ENCODE peak calls at places on chromosome 1, in eight cellular contexts. One of them, this sample, is unnamed.
A peak's percentile ranks its signal among the peaks of the same experiment; 100 is the strongest.

GRCh38 chr1:172485626-172486025 is 41.8 kb upstream of the PIGC start:
- DNase-seq in pulmonary artery endothelial cell: no peak
- DNase-seq in stimulated activated CD4-positive, alpha-beta T cell treated with anti-CD3 and anti-CD28 coated beads, Interleukin-2, amount 100 ng/mL, for 24 hours: no peak
- DNase-seq in GM04504: no peak
- DNase-seq in T-cell: no peak
- DNase-seq in activated CD4-positive, alpha-beta memory T cell treated with anti-CD3 and anti-CD28 coated beads, Interleukin-2, amount 10 ng/mL, durations not matched to agents 7 days and 5 days: no peak
- DNase-seq in GM20000: no peak
- DNase-seq in kidney epithelial cell: no peak
- DNase-seq in this sample: no peak

GRCh38 chr1:172637522-172637921 is 21.4 kb upstream of the FASLG start:
- DNase-seq in activated CD4-positive, alpha-beta memory T cell treated with anti-CD3 and anti-CD28 coated beads, Interleukin-2, amount 10 ng/mL, durations not matched to agents 7 days and 5 days: no peak
- DNase-seq in stimulated activated CD4-positive, alpha-beta T cell treated with anti-CD3 and anti-CD28 coated beads, Interleukin-2, amount 100 ng/mL, for 24 hours: no peak
- DNase-seq in GM20000: no peak
- DNase-seq in T-cell: no peak
- DNase-seq in kidney epithelial cell: peak; percentile 84
- DNase-seq in GM04504: no peak
- DNase-seq in pulmonary artery endothelial cell: no peak
- DNase-seq in this sample: no peak

GRCh38 chr1:151978910-151979309 is 14.7 kb downstream of the S100A10 start:
- DNase-seq in activated CD4-positive, alpha-beta memory T cell treated with anti-CD3 and anti-CD28 coated beads, Interleukin-2, amount 10 ng/mL, durations not matched to agents 7 days and 5 days: no peak
- DNase-seq in T-cell: no peak
- DNase-seq in GM04504: no peak
- DNase-seq in GM20000: no peak
- DNase-seq in pulmonary artery endothelial cell: no peak
- DNase-seq in kidney epithelial cell: no peak
- DNase-seq in stimulated activated CD4-positive, alpha-beta T cell treated with anti-CD3 and anti-CD28 coated beads, Interleukin-2, amount 100 ng/mL, for 24 hours: no peak
- DNase-seq in this sample: no peak

GRCh38 chr1:231626951-231627614 is 493 bp downstream of the DISC1 start:
- DNase-seq in T-cell: peak; percentile 42
- DNase-seq in activated CD4-positive, alpha-beta memory T cell treated with anti-CD3 and anti-CD28 coated beads, Interleukin-2, amount 10 ng/mL, durations not matched to agents 7 days and 5 days: peak; percentile 54
- DNase-seq in GM20000: peak; percentile 66
- DNase-seq in GM04504: no peak
- DNase-seq in kidney epithelial cell: no peak
- DNase-seq in pulmonary artery endothelial cell: peak; percentile 24
- DNase-seq in stimulated activated CD4-positive, alpha-beta T cell treated with anti-CD3 and anti-CD28 coated beads, Interleukin-2, amount 100 ng/mL, for 24 hours: peak; percentile 57
- DNase-seq in this sample: peak; percentile 91

GRCh38 chr1:53366901-53367502 is 39.1 kb upstream of the LRP8 start:
- DNase-seq in stimulated activated CD4-positive, alpha-beta T cell treated with anti-CD3 and anti-CD28 coated beads, Interleukin-2, amount 100 ng/mL, for 24 hours: no peak
- DNase-seq in T-cell: no peak
- DNase-seq in GM04504: no peak
- DNase-seq in pulmonary artery endothelial cell: no peak
- DNase-seq in kidney epithelial cell: no peak
- DNase-seq in GM20000: no peak
- DNase-seq in activated CD4-positive, alpha-beta memory T cell treated with anti-CD3 and anti-CD28 coated beads, Interleukin-2, amount 10 ng/mL, durations not matched to agents 7 days and 5 days: no peak
- DNase-seq in this sample: peak; percentile 28

GRCh38 chr1:23843644-23844043 is 18.4 kb upstream of the HMGCL start:
- DNase-seq in pulmonary artery endothelial cell: no peak
- DNase-seq in stimulated activated CD4-positive, alpha-beta T cell treated with anti-CD3 and anti-CD28 coated beads, Interleukin-2, amount 100 ng/mL, for 24 hours: no peak
- DNase-seq in activated CD4-positive, alpha-beta memory T cell treated with anti-CD3 and anti-CD28 coated beads, Interleukin-2, amount 10 ng/mL, durations not matched to agents 7 days and 5 days: no peak
- DNase-seq in GM04504: no peak
- DNase-seq in T-cell: no peak
- DNase-seq in kidney epithelial cell: no peak
- DNase-seq in GM20000: no peak
- DNase-seq in this sample: no peak

GRCh38 chr1:24069817-24070216 is 42.1 kb downstream of the MYOM3 start:
- DNase-seq in kidney epithelial cell: no peak
- DNase-seq in activated CD4-positive, alpha-beta memory T cell treated with anti-CD3 and anti-CD28 coated beads, Interleukin-2, amount 10 ng/mL, durations not matched to agents 7 days and 5 days: no peak
- DNase-seq in stimulated activated CD4-positive, alpha-beta T cell treated with anti-CD3 and anti-CD28 coated beads, Interleukin-2, amount 100 ng/mL, for 24 hours: no peak
- DNase-seq in pulmonary artery endothelial cell: no peak
- DNase-seq in GM20000: no peak
- DNase-seq in T-cell: no peak
- DNase-seq in GM04504: no peak
- DNase-seq in this sample: no peak

GRCh38 chr1:168371477-168371876 is 90.8 kb downstream of the TBX19 start:
- DNase-seq in stimulated activated CD4-positive, alpha-beta T cell treated with anti-CD3 and anti-CD28 coated beads, Interleukin-2, amount 100 ng/mL, for 24 hours: no peak
- DNase-seq in T-cell: no peak
- DNase-seq in pulmonary artery endothelial cell: no peak
- DNase-seq in activated CD4-positive, alpha-beta memory T cell treated with anti-CD3 and anti-CD28 coated beads, Interleukin-2, amount 10 ng/mL, durations not matched to agents 7 days and 5 days: no peak
- DNase-seq in GM04504: no peak
- DNase-seq in kidney epithelial cell: no peak
- DNase-seq in GM20000: no peak
- DNase-seq in this sample: no peak

GRCh38 chr1:17437260-17438175 is 2.0 kb downstream of the RCC2 start:
- DNase-seq in kidney epithelial cell: no peak
- DNase-seq in GM04504: no peak
- DNase-seq in stimulated activated CD4-positive, alpha-beta T cell treated with anti-CD3 and anti-CD28 coated beads, Interleukin-2, amount 100 ng/mL, for 24 hours: peak; percentile 70
- DNase-seq in activated CD4-positive, alpha-beta memory T cell treated with anti-CD3 and anti-CD28 coated beads, Interleukin-2, amount 10 ng/mL, durations not matched to agents 7 days and 5 days: peak; percentile 56
- DNase-seq in T-cell: peak; percentile 28
- DNase-seq in GM20000: peak; percentile 98
- DNase-seq in pulmonary artery endothelial cell: no peak
- DNase-seq in this sample: peak; percentile 80

This sample was measured in endodermal cell.